ENCODE peak calls at places on chromosomes 3 and 15, in five cellular contexts. H is CD8-positive, alpha-beta memory T cell; D is left lung; O is uterus; X is ascending aorta. R is an unnamed sample.

GRCh38 chr3:77467702-77468407 is 428.0 kb downstream of the ROBO2 start:
- DNase-seq in H (no peak), D (peak; percentile 56), O (no peak), X (no peak), R (no peak)

GRCh38 chr15:67241132-67241855 is 13.2 kb downstream of the AAGAB start:
- DNase-seq in H (no peak), D (no peak), O (no peak), X (no peak), R (no peak)

GRCh38 chr3:103195201-103195600 is 760.4 kb downstream of the ZPLD1 start:
- DNase-seq in H (no peak), D (no peak), O (no peak), X (no peak), R (no peak)

GRCh38 chr15:81339851-81340250 is 15.9 kb upstream of the STARD5 start:
- DNase-seq in H (no peak), D (no peak), O (no peak), X (no peak), R (no peak)

GRCh38 chr3:175985781-175986180 is 1126.6 kb downstream of the NAALADL2 start:
- DNase-seq in H (no peak), D (no peak), O (no peak), X (no peak), R (no peak)

GRCh38 chr3:72347819-72348319 is 500.4 kb downstream of the SHQ1 start:
- DNase-seq in H (peak; percentile 56), D (peak; percentile 80), O (peak; percentile 68), X (peak; percentile 76), R (peak; percentile 47)

GRCh38 chr3:11236588-11237461 is 35.4 kb upstream of the ATG7 start:
- DNase-seq in H (peak; percentile 63), D (peak; percentile 63), O (peak; percentile 38), X (no peak), R (peak; percentile 45)

GRCh38 chr15:33045066-33045810 is 149.3 kb downstream of the FMN1 start:
- DNase-seq in H (no peak), D (no peak), O (no peak), X (no peak), R (no peak)

GRCh38 chr3:101170047-101170771 is 150.2 kb downstream of the IMPG2 start:
- DNase-seq in H (no peak), D (no peak), O (no peak), X (no peak), R (no peak)

GRCh38 chr3:157033001-157033400 is 126.9 kb downstream of the CCNL1 start:
- DNase-seq in H (no peak), D (no peak), O (no peak), X (no peak), R (no peak)

GRCh38 chr15:90610220-90610619 is 80.5 kb downstream of the CRTC3 start:
- DNase-seq in H (no peak), D (no peak), O (no peak), X (no peak), R (no peak)

GRCh38 chr3:99659032-99659431 is 20.6 kb downstream of the COL8A1 start:
- DNase-seq in H (no peak), D (no peak), O (peak; percentile 67), X (no peak), R (no peak)

DNA sequence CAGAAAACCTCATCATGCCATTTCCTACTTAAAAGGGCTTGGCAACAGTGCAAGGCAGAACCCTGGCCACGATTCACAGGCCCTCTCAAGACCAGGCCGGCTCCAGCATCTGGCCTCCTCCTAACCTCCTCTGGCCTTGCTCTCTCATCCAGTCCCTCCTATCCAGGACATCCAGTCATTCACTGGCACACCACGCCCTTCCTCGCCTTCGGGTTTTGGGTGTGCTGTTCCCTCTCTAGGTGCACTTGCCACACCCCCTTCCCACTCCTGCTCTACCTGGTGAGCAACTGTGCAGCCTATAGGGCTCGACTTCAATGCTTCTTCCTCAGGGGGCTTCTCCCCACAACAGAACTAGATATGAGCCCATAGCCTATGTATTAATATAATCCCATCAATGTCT is 317.1 kb downstream of the ARRDC4 start:
- DNase-seq in H (no peak), D (no peak), O (no peak), X (no peak), R (no peak)
- H3K27ac ChIP-seq in H (no peak overlapping the region), D (no peak overlapping the region), O (no peak overlapping the region), X (no peak overlapping the region), R (no peak overlapping the region)

DNA sequence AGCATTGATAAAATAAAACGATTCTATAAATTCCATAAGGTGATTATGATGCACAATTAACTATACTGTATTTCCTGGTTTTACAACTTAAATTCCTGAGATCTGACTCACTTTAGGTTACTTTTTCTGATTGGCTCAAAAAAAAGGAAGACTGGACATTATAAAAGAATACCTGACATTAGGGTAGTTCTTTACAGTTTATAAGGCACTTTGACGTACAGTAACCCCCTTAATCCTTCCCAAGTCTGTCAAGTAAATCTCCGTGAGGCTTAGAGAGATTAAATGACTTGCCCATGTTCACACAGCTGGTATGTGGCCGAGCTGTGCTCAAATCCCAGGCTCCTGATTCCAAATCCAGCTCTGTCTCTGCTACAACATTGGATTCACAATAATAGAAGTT is 1.0 kb upstream of the SLTM start:
- DNase-seq in H (no peak), D (no peak), O (no peak), X (no peak), R (no peak)
- H3K4me3 ChIP-seq in H (peak overlapping the region; percentile 74), D (peak overlapping the region; percentile 77), O (peak overlapping the region; percentile 99), X (peak overlapping the region; percentile 83), R (peak overlapping the region; percentile 100)

GRCh38 chr3:34444137-34444536 is 645.7 kb downstream of the PDCD6IP start:
- DNase-seq in H (no peak), D (no peak), O (no peak), X (no peak), R (no peak)
- H3K9me3 ChIP-seq in H (no peaks in the 10 kb centered on the region), D (no peaks in the 10 kb centered on the region), O (no peaks in the 10 kb centered on the region), X (peaks cover 22% of the 10 kb centered on the region), R (no peaks in the 10 kb centered on the region)

DNA sequence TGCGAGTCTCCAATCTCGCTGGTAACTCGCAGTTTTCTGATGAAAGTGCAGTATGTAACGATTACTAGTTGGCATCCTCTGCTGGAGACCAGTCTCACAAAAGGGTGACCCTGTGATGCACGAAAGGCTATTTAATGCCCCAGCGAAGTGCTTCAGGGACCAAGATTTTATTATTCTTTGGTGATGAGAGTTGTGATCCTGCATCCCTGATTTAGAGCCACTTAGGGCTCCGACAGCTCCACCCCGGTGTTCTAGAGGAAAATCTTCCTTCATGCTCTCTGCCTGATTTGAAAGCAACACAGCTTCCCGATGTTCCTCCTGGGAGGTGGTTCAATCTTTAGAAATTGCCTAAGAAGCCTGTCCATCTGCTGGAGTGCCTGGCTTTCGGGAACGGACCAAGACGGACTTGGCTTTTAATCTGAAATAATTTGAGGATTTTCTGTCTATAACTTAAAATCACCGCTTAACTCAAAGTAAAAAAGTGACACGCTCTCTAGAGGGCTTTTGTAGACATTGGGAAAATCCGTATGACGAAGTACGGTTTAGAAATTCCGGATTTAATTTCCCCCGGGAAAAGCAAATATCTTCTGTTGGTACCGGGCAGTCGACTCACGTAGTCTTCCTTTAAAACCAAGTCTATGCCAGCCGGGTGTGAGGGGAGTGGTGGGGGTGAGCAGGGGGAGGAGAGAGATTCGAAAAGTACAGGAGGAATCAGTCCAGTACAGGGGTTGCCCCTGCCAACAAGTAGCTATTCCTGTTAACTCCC is 990 bp upstream of the ALCAM start:
- DNase-seq in H (no peak), D (peak; percentile 30), O (no peak), X (no peak), R (no peak)
- H3K27ac ChIP-seq in H (no peak overlapping the region), D (peak overlapping the region; percentile 90), O (peak overlapping the region; percentile 64), X (peak overlapping the region; percentile 96), R (no peak overlapping the region)

DNA sequence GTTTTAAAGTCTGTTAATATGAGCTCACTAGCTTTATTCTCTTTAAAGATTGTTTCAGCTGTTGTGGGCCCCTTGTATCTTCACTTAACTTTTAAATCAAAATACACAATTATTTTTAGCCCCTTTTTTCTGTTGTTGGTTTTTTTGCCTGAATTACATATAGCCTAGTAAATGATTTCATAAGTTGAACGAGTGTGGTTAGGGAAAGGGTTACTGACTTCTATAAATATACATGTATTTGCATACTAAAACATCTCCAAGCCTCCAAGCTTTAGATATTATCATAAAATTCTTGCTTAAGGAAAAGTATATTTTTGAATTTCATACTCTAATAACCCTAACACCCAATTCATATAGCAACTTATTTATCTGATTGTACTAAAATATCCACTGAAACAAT is 73.2 kb upstream of the ARL6 start:
- DNase-seq in H (no peak), D (no peak), O (no peak), X (no peak), R (no peak)
- H3K4me3 ChIP-seq in H (no peak overlapping the region), D (no peak overlapping the region), O (no peak overlapping the region), X (no peak overlapping the region), R (no peak overlapping the region)

GRCh38 chr3:61940241-61940640 is 378.9 kb downstream of the PTPRG start:
- DNase-seq in H (no peak), D (no peak), O (no peak), X (no peak), R (no peak)
- H3K9me3 ChIP-seq in H (no peaks in the 10 kb centered on the region), D (no peaks in the 10 kb centered on the region), O (no peaks in the 10 kb centered on the region), X (no peaks in the 10 kb centered on the region), R (no peaks in the 10 kb centered on the region)

DNA sequence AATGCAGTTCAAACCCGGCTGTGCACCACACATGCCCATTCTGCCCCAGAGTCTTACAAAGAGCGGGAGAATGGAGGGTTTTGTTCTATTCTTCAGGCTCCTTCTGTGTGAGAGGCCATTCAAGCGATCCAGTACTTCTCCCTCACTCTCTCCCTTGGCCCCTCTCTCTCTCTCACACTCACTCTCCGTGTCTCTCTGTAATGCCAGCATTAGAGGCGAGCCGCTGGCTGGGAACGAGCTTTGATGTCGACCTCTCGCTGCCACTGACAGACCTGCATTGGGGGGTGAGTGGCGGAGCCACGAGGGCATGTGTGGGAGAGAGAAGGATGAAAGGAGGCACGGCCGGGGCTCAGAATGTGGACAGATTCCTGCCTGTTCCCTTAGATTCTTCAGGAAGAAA is 231.7 kb upstream of the ARRDC4 start:
- DNase-seq in H (no peak), D (no peak), O (no peak), X (no peak), R (no peak)
- H3K27ac ChIP-seq in H (no peak overlapping the region), D (no peak overlapping the region), O (no peak overlapping the region), X (no peak overlapping the region), R (no peak overlapping the region)